ENCODE peak calls at places on chromosomes 5 and 9, in five cellular contexts. O is H1, H is suprapubic skin, R is adrenal gland, I is IMR-90. N is an unnamed sample.

GRCh38 chr5:71589903-71590302 is 2.8 kb downstream of the MCCC2 start:
- DNase-seq in O (no peak), H (no peak), I (no peak), R (no peak), N (no peak)

GRCh38 chr5:57839025-57839424 is 356.4 kb upstream of the ACTBL2 start:
- DNase-seq in R (no peak), H (no peak), I (no peak), O (no peak), N (no peak)

GRCh38 chr9:70586506-70586905 is 172.0 kb upstream of the KLF9 start:
- DNase-seq in I (no peak), O (no peak), R (no peak), H (no peak), N (no peak)

GRCh38 chr5:10623305-10623910 is 59.5 kb downstream of the ANKRD33B start:
- DNase-seq in R (no peak), H (peak; percentile 55), I (no peak), O (no peak), N (no peak)

GRCh38 chr5:135065306-135066265 is 31.6 kb upstream of the PITX1 start:
- DNase-seq in I (no peak), O (no peak), H (no peak), R (no peak), N (no peak)

GRCh38 chr9:93573204-93573828 is 3.1 kb upstream of the PHF2 start:
- DNase-seq in R (no peak), O (no peak), I (no peak), H (no peak), N (no peak)

GRCh38 chr5:18000744-18001143 is 366.5 kb downstream of the TAF11L14 start:
- DNase-seq in H (no peak), O (no peak), R (no peak), I (no peak), N (no peak)

GRCh38 chr9:136576269-136576626 is 30.4 kb upstream of the NOTCH1 start:
- DNase-seq in I (peak; percentile 33), R (peak; percentile 79), H (no peak), O (no peak), N (no peak)

GRCh38 chr5:83921794-83922193 is 201.1 kb upstream of the HAPLN1 start:
- DNase-seq in R (no peak), I (no peak), H (no peak), O (no peak), N (no peak)

GRCh38 chr9:88498880-88499279 is 36.1 kb upstream of the NXNL2 start:
- DNase-seq in O (no peak), H (no peak), I (no peak), R (peak; percentile 39), N (no peak)

GRCh38 chr9:98326402-98327248 is 71.2 kb upstream of the TBC1D2 start:
- DNase-seq in R (no peak), I (peak; percentile 80), O (no peak), H (no peak), N (no peak)

GRCh38 chr9:3200331-3200774 is 325.4 kb downstream of the RFX3 start:
- DNase-seq in I (peak; percentile 80), O (no peak), H (no peak), R (no peak), N (no peak)

GRCh38 chr5:66757219-66757833 is 161.1 kb downstream of the MAST4 start:
- DNase-seq in O (no peak), I (peak; percentile 44), H (no peak), R (peak; percentile 49), N (no peak)

GRCh38 chr5:138725153-138725884 is 27.9 kb upstream of the CTNNA1 start:
- DNase-seq in R (no peak), H (peak; percentile 83), I (peak; percentile 48), O (peak; percentile 73), N (peak; percentile 66)

GRCh38 chr5:179530069-179530998 is 20.0 kb upstream of the RUFY1 start:
- DNase-seq in R (peak; percentile 49), H (peak; percentile 86), I (no peak), O (no peak), N (no peak)

GRCh38 chr9:136322756-136323330 is 4.5 kb upstream of the GPSM1 start:
- DNase-seq in O (no peak), I (no peak), R (no peak), H (no peak), N (no peak)

GRCh38 chr5:173512637-173513435 is 103.6 kb downstream of the BOD1 start:
- DNase-seq in O (no peak), R (no peak), H (no peak), I (no peak), N (no peak)

GRCh38 chr5:173501922-173502321 is 114.5 kb downstream of the BOD1 start:
- DNase-seq in H (no peak), R (no peak), I (no peak), O (no peak), N (no peak)

GRCh38 chr5:173509060-173509459 is 107.4 kb downstream of the BOD1 start:
- DNase-seq in H (no peak), O (no peak), R (no peak), I (no peak), N (no peak)

GRCh38 chr5:173505634-173506033 is 110.8 kb downstream of the BOD1 start:
- DNase-seq in I (no peak), H (no peak), O (no peak), R (no peak), N (no peak)

DNA sequence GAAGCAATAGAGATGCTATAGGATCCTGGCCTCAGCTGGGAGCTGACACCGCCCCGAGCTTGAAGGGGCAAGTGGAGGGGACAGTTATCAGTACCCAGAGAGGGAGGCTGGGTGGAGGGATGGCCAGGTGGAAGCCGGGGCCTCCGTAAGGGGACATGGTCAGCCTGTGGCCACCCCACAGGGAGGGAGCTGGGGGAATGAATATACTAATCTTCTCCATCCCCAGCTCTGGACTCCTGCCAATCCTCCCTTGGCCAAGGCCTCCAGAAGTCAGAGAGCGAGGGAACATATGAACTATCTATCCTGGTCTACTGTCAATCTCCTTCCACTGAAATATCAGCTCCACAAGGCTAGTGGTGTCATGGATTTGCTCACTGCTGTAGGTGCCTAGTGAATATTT is 109.3 kb downstream of the BOD1 start:
- DNase-seq in H (no peak), R (no peak), I (no peak), O (no peak), N (no peak)
- H3K4me1 ChIP-seq in H (no peaks in the 10 kb centered on the region), R (no peaks in the 10 kb centered on the region), I (no peaks in the 10 kb centered on the region), O (no peaks in the 10 kb centered on the region), N (peaks cover 14% of the 10 kb centered on the region)

DNA sequence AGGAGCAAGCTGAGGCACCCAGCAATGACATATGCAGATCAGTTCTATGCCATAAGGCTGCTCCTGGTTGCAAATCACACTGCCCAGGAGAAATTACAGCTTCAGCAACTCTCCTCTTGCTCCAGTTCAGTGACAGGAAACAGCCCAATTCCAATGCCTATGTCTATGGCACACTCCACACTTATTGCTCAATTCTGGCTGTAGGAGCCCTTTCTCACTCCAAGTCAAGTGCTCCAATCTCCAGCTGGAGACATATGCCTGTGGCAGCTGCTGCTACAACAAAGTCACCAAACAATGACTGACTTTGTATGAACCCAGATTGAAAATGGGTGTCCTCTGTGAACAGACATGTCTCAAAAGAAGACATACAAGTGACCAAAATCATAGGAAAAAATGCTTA is 31.8 kb upstream of the PLCXD3 start:
- DNase-seq in H (no peak), O (no peak), I (no peak), R (no peak), N (no peak)
- TF ChIP-seq POLR2A in H (no peak), O (no peak), I (no peak), R (no peak), N (no peak)

GRCh38 chr9:129482521-129483466 is 138.1 kb downstream of the C9orf50 start:
- DNase-seq in O (no peak), R (peak; percentile 93), H (peak; percentile 95), I (peak; percentile 84), N (peak; percentile 87)
- H3K4me1 ChIP-seq in O (peaks cover 15% of the 10 kb centered on the region), R (peaks cover 68% of the 10 kb centered on the region), H (peaks cover 79% of the 10 kb centered on the region), I (peaks cover 50% of the 10 kb centered on the region), N (peaks cover 29% of the 10 kb centered on the region)

DNA sequence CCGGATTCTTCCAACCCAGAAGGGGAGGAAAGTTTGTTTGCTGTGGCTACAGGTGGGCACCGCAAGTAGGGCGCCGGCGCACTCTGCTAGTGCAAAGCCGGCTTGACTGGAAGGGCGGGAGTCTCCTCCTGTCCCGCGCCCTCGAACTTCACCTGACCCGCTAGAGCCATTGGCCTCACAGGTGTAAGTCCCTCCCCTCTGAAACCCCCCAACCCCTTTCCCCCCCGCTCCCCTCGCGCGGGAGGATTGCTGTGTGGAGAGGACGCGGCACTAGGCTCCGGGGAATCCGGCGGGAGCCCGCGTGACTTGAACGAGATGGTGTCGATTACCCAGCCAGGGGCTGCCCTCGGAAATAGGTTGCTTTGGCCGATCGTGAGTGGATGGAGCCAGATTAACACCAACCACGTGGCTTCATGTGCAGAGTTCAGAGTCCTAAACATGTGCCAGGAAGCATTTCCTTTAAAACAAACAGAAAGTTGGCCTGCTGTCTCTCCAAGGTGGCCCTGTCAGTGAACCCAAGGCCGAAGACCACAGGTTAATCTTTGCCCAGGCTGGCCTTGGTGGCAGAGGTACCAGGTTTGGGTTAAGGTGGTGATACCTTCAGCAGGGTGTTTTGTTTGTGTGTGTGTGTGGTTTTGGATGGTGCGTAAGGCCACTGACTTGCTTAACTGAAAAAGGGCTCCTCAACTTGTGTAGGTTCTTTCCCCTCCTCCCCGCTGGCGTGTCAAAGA is 1.0 kb downstream of the IQGAP2 start:
- DNase-seq in H (no peak), R (peak; percentile 61), O (peak; percentile 73), I (no peak), N (no peak)
- TF ChIP-seq POLR2A in H (no peak), R (no peak), O (no peak), I (no peak), N (no peak)

GRCh38 chr9:6413365-6414263 is 615 bp downstream of the UHRF2 start:
- DNase-seq in I (no peak), O (no peak), H (no peak), R (no peak), N (peak; percentile 23)

GRCh38 chr9:6410653-6411052 is 2.3 kb upstream of the UHRF2 start:
- DNase-seq in H (no peak), I (no peak), R (no peak), O (no peak), N (no peak)

GRCh38 chr9:6414291-6414690 is 1.3 kb downstream of the UHRF2 start:
- DNase-seq in H (no peak), I (peak; percentile 50), O (no peak), R (no peak), N (no peak)

GRCh38 chr9:6415266-6415665 is 2.3 kb downstream of the UHRF2 start:
- DNase-seq in I (no peak), H (no peak), O (no peak), R (no peak), N (no peak)

DNA sequence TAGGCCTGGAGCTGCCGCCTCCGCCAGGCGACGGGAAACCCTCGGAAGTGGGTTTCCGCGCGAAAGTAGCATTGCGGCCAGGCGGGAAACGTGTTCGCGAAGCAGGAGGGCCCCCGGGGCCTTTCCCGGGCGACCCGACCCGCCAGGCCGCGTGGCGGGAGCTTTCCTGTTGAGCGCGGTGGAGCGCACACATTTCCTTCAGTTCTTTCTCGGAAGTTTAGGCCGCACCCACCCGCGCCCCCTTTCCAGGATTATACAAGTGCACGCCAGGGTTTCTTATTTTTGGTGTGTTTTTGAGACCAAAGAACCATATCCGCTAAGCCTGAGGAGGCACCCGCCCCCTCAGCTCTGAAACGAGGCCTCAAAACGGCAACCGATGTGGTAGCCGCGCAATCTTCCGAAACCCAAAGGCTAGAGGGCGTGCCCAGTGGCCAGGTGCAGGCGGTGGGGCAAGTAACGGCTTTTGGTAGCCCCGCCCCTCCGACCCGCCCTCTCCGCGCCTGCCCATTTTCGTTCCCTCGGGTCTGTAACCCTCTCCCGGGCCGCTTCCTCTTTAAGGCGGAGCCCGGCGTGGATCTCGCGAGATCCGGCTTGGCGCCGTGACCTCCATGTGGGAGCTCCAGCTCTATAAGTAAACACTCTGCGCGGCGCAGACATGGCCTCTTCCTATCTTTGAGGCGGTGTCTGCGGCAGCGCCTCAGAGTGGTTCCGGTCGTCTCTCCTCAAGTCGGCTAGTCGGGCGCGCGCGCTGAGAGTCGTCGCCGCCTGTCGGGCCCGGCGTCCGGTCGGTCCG is at the start of gene UHRF2:
- DNase-seq in R (peak; percentile 99), I (peak; percentile 97), H (peak; percentile 100), O (peak; percentile 95), N (peak; percentile 96)
- H3K4me1 ChIP-seq in R (peaks cover 9% of the 10 kb centered on the region), I (peaks cover 8% of the 10 kb centered on the region), H (peaks cover 33% of the 10 kb centered on the region), O (peaks cover 6% of the 10 kb centered on the region), N (peaks cover 18% of the 10 kb centered on the region)

N was measured in gastrocnemius medialis.